ENCODE peak calls at places on chromosomes 4 and X, in five cellular contexts. X, M, T, S and J are unnamed samples.

GRCh38 chr4:177483271-177483670 is 41.0 kb upstream of the AGA start:
- DNase-seq in X (no peak), M (no peak), T (no peak), S (no peak), J (no peak)

GRCh38 chrX:35351212-35351611 is 408.6 kb downstream of the FAM47B start:
- DNase-seq in X (no peak), M (no peak), T (no peak), S (no peak), J (no peak)

GRCh38 chr4:16722386-16722785 is 176.1 kb downstream of the LDB2 start:
- DNase-seq in X (no peak), M (no peak), T (no peak), S (no peak), J (no peak)

GRCh38 chr4:186167605-186168004 is 23.8 kb upstream of the CYP4V2 start:
- DNase-seq in X (no peak), M (no peak), T (no peak), S (no peak), J (no peak)

GRCh38 chrX:39506131-39506530 is 591.6 kb downstream of the BCOR start:
- DNase-seq in X (no peak), M (no peak), T (no peak), S (no peak), J (no peak)

GRCh38 chrX:117483950-117484349 is 632.7 kb downstream of the KLHL13 start:
- DNase-seq in X (no peak), M (no peak), T (no peak), S (no peak), J (no peak)

GRCh38 chrX:123920065-123920785 is 41.3 kb upstream of the STAG2 start:
- DNase-seq in X (no peak), M (peak; percentile 54), T (no peak), S (peak; percentile 50), J (no peak)

GRCh38 chr4:147368948-147369347 is 111.9 kb upstream of the EDNRA start:
- DNase-seq in X (no peak), M (no peak), T (no peak), S (no peak), J (no peak)

GRCh38 chrX:19535481-19535880 is 20.2 kb upstream of the MAP3K15 start:
- DNase-seq in X (peak; percentile 58), M (no peak), T (no peak), S (peak; percentile 46), J (peak; percentile 38)

GRCh38 chr4:1595789-1596325 is 88.3 kb downstream of the FAM53A start:
- DNase-seq in X (no peak), M (no peak), T (no peak), S (no peak), J (no peak)